ENCODE peak calls at places on chromosome 11, in ten cellular contexts. Q, O, E, R, L, B, F, W, Z and M are unnamed samples.

GRCh38 chr11:86798988-86799387 is 1.4 kb upstream of the PRSS23 start:
- DNase-seq in Q (no peak), R (no peak), O (peak; percentile 76), W (no peak), Z (no peak), E (no peak), L (no peak), B (no peak), F (no peak), M (peak; percentile 65)

GRCh38 chr11:11010624-11011127 is 152.8 kb upstream of the ZBED5 start:
- DNase-seq in L (no peak), Z (no peak), B (no peak), E (no peak), Q (peak; percentile 18), W (peak; percentile 9), R (no peak), O (peak; percentile 20), F (peak; percentile 59), M (no peak)

GRCh38 chr11:84165139-84165538 is 879.0 kb upstream of the CCDC90B start:
- DNase-seq in R (no peak), O (no peak), E (no peak), L (no peak), F (no peak), Z (no peak), Q (no peak), B (no peak), W (no peak), M (peak; percentile 24)

GRCh38 chr11:134048028-134048427 is 20.8 kb upstream of the JAM3 start:
- DNase-seq in Z (no peak), F (no peak), L (no peak), R (no peak), Q (no peak), B (no peak), W (no peak), E (peak; percentile 57), O (no peak), M (no peak)

GRCh38 chr11:76919887-76920746 is 59.4 kb downstream of the ACER3 start:
- DNase-seq in O (peak; percentile 88), R (peak; percentile 52), F (peak; percentile 86), E (peak; percentile 91), Z (peak; percentile 8), Q (peak; percentile 81), W (peak; percentile 70), B (peak; percentile 84), L (peak; percentile 33), M (peak; percentile 85)

GRCh38 chr11:64778223-64778472 is 194 bp downstream of the SF1 start:
- DNase-seq in Z (no peak), L (no peak), E (no peak), F (no peak), W (no peak), R (no peak), B (no peak), Q (no peak), O (no peak), M (no peak)

GRCh38 chr11:44517541-44517940 is 47.9 kb upstream of the CD82 start:
- DNase-seq in O (no peak), E (no peak), F (no peak), L (no peak), B (no peak), R (no peak), Q (no peak), Z (no peak), W (no peak), M (no peak)

GRCh38 chr11:72234920-72235319 is 9.1 kb downstream of the PHOX2A start:
- DNase-seq in W (no peak), R (no peak), B (no peak), Q (no peak), E (peak; percentile 15), F (no peak), L (no peak), O (no peak), Z (no peak), M (no peak)

GRCh38 chr11:66015094-66015881 is 3.5 kb downstream of the CST6 start:
- DNase-seq in R (no peak), Q (no peak), O (peak; percentile 6), Z (no peak), E (no peak), L (no peak), W (no peak), B (no peak), F (peak; percentile 62), M (no peak)

GRCh38 chr11:73140213-73141030 is 1.7 kb downstream of the FCHSD2 start:
- DNase-seq in R (no peak), L (no peak), E (peak; percentile 85), Z (no peak), Q (peak; percentile 23), O (peak; percentile 47), F (peak; percentile 53), W (no peak), B (peak; percentile 23), M (no peak)

GRCh38 chr11:35962373-35963138 is 18.7 kb downstream of the LDLRAD3 start:
- DNase-seq in O (peak; percentile 76), Z (no peak), E (no peak), L (no peak), R (no peak), F (no peak), W (no peak), B (no peak), Q (no peak), M (no peak)

GRCh38 chr11:68978931-68979591 is 1.7 kb downstream of the MRGPRD start:
- DNase-seq in B (no peak), L (no peak), E (peak; percentile 80), Q (no peak), F (no peak), Z (no peak), W (no peak), R (no peak), O (no peak), M (no peak)